ENCODE peak calls at places on chromosome 16, in seven cellular contexts. F, O, T, M, E, B and D are unnamed samples.

GRCh38 chr16:22007509-22008214 is at the start of gene MOSMO:
- DNase-seq in T (peak; percentile 71), E (peak; percentile 56), O (peak; percentile 69), M (peak; percentile 63), B (peak; percentile 60), F (peak; percentile 64), D (peak; percentile 60)

GRCh38 chr16:28933176-28933575 is 1.4 kb downstream of the CD19 start:
- DNase-seq in B (no peak), E (no peak), F (no peak), M (no peak), O (no peak), T (no peak), D (no peak)

GRCh38 chr16:51353055-51353454 is 202.0 kb upstream of the SALL1 start:
- DNase-seq in B (no peak), M (no peak), F (no peak), T (no peak), E (no peak), O (no peak), D (no peak)

GRCh38 chr16:1713933-1714332 is 7.9 kb downstream of the MAPK8IP3 start:
- DNase-seq in F (no peak), M (no peak), O (peak; percentile 71), T (no peak), E (no peak), B (no peak), D (no peak)

GRCh38 chr16:70442344-70442743 is 3.4 kb upstream of the ST3GAL2 start:
- DNase-seq in B (no peak), F (no peak), M (no peak), E (no peak), T (no peak), O (no peak), D (no peak)

GRCh38 chr16:27230562-27230991 is 27.3 kb downstream of the KDM8 start:
- DNase-seq in O (no peak), T (no peak), B (no peak), F (no peak), E (no peak), M (peak; percentile 56), D (peak; percentile 61)

GRCh38 chr16:50193594-50193993 is 40.5 kb downstream of the TENT4B start:
- DNase-seq in T (no peak), M (no peak), E (peak; percentile 90), F (no peak), O (no peak), B (no peak), D (no peak)

GRCh38 chr16:24010440-24011089 is 174.8 kb downstream of the PRKCB start:
- DNase-seq in T (peak; percentile 67), B (peak; percentile 14), F (peak; percentile 67), O (peak; percentile 84), M (peak; percentile 70), E (peak; percentile 57), D (peak; percentile 78)

GRCh38 chr16:3503513-3503912 is 2.7 kb downstream of the CLUAP1 start:
- DNase-seq in T (no peak), O (no peak), M (no peak), F (no peak), E (peak; percentile 56), B (no peak), D (no peak)

GRCh38 chr16:51818342-51818944 is 667.4 kb upstream of the SALL1 start:
- DNase-seq in E (peak; percentile 30), O (no peak), F (peak; percentile 59), M (no peak), T (peak; percentile 46), B (no peak), D (peak; percentile 63)

GRCh38 chr16:56589141-56590039 is at the start of gene MT3:
- DNase-seq in F (no peak), M (no peak), T (no peak), O (peak; percentile 72), B (peak; percentile 86), E (no peak), D (no peak)

GRCh38 chr16:27839419-27839818 is 224.1 kb downstream of the GSG1L start:
- DNase-seq in E (peak; percentile 42), O (no peak), F (no peak), M (no peak), B (no peak), T (no peak), D (no peak)

GRCh38 chr16:85557976-85558589 is 55.0 kb upstream of the GSE1 start:
- DNase-seq in M (no peak), B (no peak), T (no peak), O (no peak), F (no peak), E (peak; percentile 20), D (peak; percentile 72)